ENCODE peak calls at places on chromosomes 12 and 14, in four cellular contexts. H is endothelial cell of umbilical vein, O is right lobe of liver, Y is lower lobe of right lung. G is an unnamed sample. For H3K9me3, the result is how much of the 10 kb centered on the place peaks cover.

GRCh38 chr14:100330396-100330931 is 7.3 kb downstream of the SLC25A47 start:
- DNase-seq in H (no peak), O (no peak), Y (no peak), G (no peak)

GRCh38 chr12:53973093-53974042 is at the start of gene HOXC11:
- DNase-seq in Y (no peak), O (no peak), H (no peak), G (no peak)

GRCh38 chr12:110023634-110024023 is 24.4 kb downstream of the ANKRD13A start:
- DNase-seq in H (no peak), O (no peak), Y (no peak), G (no peak)

GRCh38 chr14:68637106-68638021 is 155.5 kb downstream of the ZFP36L1 start:
- DNase-seq in Y (no peak), O (no peak), H (no peak), G (peak)

GRCh38 chr12:76878899-76879709 is at the start of gene CSRP2:
- DNase-seq in Y (peak), O (peak), H (peak), G (peak)

GRCh38 chr12:112824701-112825100 is 33.2 kb downstream of the RPH3A start:
- DNase-seq in H (no peak), O (no peak), Y (no peak), G (no peak)

GRCh38 chr12:25725874-25726273 is 172.8 kb upstream of the LMNTD1 start:
- DNase-seq in Y (no peak), O (no peak), H (no peak), G (no peak)

GRCh38 chr14:22896760-22897159 is 13.7 kb downstream of the REM2 start:
- DNase-seq in Y (no peak), H (no peak), O (no peak), G (no peak)

GRCh38 chr12:68373836-68374314 is 41.7 kb upstream of the MDM1 start:
- DNase-seq in H (no peak), Y (no peak), O (no peak), G (no peak)

GRCh38 chr14:96592591-96593388 is 90.6 kb downstream of the PAPOLA start:
- DNase-seq in H (peak), O (peak), Y (peak), G (peak)

GRCh38 chr12:29160230-29160629 is 11.2 kb downstream of the FAR2 start:
- DNase-seq in O (no peak), H (no peak), Y (no peak), G (no peak)

GRCh38 chr12:47302111-47302597 is 222.4 kb upstream of the AMIGO2 start:
- DNase-seq in O (no peak), H (no peak), Y (no peak), G (no peak)

GRCh38 chr12:104680070-104680469 is 223.3 kb downstream of the CHST11 start:
- DNase-seq in Y (no peak), O (no peak), H (peak), G (no peak)
- H3K27ac ChIP-seq in Y (no peak), O (no peak), H (no peak), G (no peak)

DNA sequence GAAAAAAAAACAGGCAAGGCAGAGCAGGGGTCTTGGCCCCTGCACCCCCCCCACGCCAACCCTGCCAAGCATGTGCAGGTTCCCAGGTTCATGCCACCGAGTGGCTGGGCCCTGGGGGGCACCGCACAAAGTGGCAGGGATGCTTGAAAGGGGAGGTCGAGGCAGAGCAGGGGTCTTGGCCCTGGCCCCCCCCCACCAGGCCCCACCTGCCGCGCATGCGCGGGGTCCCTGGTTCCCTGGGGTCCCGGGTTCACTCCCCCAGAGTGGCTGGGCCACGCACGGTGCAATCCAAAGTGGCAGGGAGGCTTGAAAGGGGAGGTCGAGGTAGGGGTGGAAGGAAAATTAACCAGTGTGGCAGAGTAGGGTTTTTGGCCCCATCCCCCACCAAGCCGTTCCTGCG is 312.2 kb downstream of the ALG10 start:
- DNase-seq in O (no peak), H (no peak), Y (no peak), G (no peak)
- H3K9me3 ChIP-seq in O (under half), H (under half), Y (under half), G (under half)

GRCh38 chr12:11765817-11766794 is 116.6 kb downstream of the ETV6 start:
- DNase-seq in H (peak), O (peak), Y (peak), G (peak)
- H3K27ac ChIP-seq in H (peak), O (peak), Y (peak), G (peak)

DNA sequence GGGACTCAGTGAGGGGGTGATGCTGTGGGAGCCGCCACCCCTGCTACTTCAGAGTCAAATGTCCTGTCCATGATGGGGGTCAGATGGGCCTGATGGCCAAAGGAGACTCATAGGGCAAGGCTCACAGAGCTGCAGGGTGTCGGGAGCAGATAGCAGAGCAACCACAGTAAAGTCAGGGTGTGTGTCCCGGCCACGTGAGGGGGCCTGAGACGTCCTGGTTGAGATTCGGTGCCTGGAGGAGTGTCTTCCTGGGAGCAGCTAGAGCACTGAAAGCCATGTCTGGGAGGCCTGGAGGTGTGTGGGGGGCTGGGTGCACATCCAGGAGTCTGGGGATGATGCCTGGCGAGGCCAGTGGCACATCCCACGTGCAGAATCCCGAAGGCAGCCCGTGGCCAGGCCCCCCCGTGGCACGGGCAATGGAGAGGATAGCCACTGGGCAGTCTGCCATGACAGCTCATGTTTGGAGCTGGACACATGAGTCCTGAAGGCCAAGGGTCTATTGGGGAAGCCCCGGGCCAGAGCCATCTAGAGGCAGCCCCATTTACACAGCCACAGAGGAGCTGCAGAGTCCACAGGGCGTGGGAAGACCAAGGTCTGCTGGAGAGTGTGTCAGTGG is 308.0 kb upstream of the SFSWAP start:
- DNase-seq in O (no peak), H (no peak), Y (no peak), G (no peak)
- H3K9me3 ChIP-seq in O (under half), H (under half), Y (under half), G (under half)

DNA sequence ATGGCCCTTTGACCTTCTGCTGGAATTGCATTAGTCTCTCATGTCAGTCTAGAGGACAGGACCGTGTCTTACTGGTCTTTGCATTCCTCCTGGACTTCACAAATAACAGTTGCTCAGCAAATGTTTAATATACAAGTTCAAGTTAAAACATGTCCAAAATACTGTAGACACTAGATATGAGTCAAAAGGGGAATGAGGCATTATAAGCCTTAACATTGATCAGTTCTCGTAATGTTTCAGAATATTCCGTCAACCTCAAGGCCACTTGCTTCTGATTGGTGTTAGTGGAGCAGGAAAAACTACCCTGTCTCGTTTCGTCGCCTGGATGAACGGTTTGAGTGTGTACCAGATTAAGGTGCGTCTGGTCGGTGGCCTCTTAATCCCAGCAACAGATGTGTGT is 59.9 kb downstream of the HSP90AA1 start:
- DNase-seq in Y (no peak), O (no peak), H (no peak), G (no peak)
- H3K27ac ChIP-seq in Y (no peak), O (no peak), H (no peak), G (no peak)